ENCODE peak calls at places on chromosomes 7 and 10, in five cellular contexts. M is HEK293T, G is SK-N-SH, C is GM12878, E is HepG2. J is an unnamed sample.

GRCh38 chr10:100131571-100131970 is 49.9 kb upstream of the CPN1 start:
- DNase-seq in E (no peak), G (no peak), C (no peak), M (no peak), J (no peak)

GRCh38 chr7:138338361-138338760 is 121.7 kb upstream of the TRIM24 start:
- DNase-seq in G (peak), C (no peak), M (no peak), E (no peak), J (no peak)

GRCh38 chr7:135728136-135728669 is at the start of gene SLC13A4:
- DNase-seq in E (no peak), M (peak), C (no peak), G (no peak), J (peak)

GRCh38 chr10:209357-209756 is 74.1 kb downstream of the ZMYND11 start:
- DNase-seq in G (no peak), M (no peak), C (no peak), E (no peak), J (no peak)

GRCh38 chr10:110919971-110920881 is 822 bp downstream of the SHOC2 start:
- DNase-seq in C (peak), M (peak), G (peak), E (no peak), J (peak)

GRCh38 chr10:8392216-8392615 is 337.7 kb downstream of the GATA3 start:
- DNase-seq in E (no peak), M (no peak), G (no peak), C (no peak), J (no peak)

GRCh38 chr10:1551636-1552338 is 185.5 kb downstream of the ADARB2 start:
- DNase-seq in C (no peak), G (peak), M (no peak), E (no peak), J (no peak)

GRCh38 chr7:121020243-121020642 is 31.7 kb downstream of the CPED1 start:
- DNase-seq in M (no peak), C (no peak), E (no peak), G (no peak), J (no peak)

GRCh38 chr10:110267246-110267645 is 37.5 kb downstream of the SMNDC1 start:
- DNase-seq in E (no peak), M (no peak), C (no peak), G (no peak), J (no peak)

GRCh38 chr7:100158229-100159098 is at the start of gene TRAPPC14:
- DNase-seq in C (no peak), G (peak), E (peak), M (peak), J (peak)

GRCh38 chr7:33062023-33062781 is at the start of gene NT5C3A:
- DNase-seq in E (no peak), C (no peak), G (peak), M (peak), J (peak)

GRCh38 chr10:60913657-60914056 is 30.3 kb downstream of the RHOBTB1 start:
- DNase-seq in G (no peak), E (no peak), C (no peak), M (no peak), J (no peak)

GRCh38 chr7:128860158-128861073 is 2.2 kb upstream of the ATP6V1F start:
- DNase-seq in M (no peak), C (no peak), G (no peak), E (no peak), J (peak)

GRCh38 chr10:55098452-55098851 is 297.4 kb upstream of the PCDH15 start:
- DNase-seq in M (no peak), G (no peak), C (no peak), E (no peak), J (no peak)

GRCh38 chr7:50092579-50093411 is at the start of gene ZPBP:
- DNase-seq in G (peak), E (peak), C (peak), M (peak), J (peak)

GRCh38 chr10:114233432-114233831 is 5.6 kb upstream of the VWA2 start:
- DNase-seq in G (no peak), C (no peak), M (no peak), E (no peak), J (no peak)

GRCh38 chr7:127091620-127092019 is 161.1 kb downstream of the GRM8 start:
- DNase-seq in G (peak), E (no peak), C (no peak), M (no peak), J (no peak)

DNA sequence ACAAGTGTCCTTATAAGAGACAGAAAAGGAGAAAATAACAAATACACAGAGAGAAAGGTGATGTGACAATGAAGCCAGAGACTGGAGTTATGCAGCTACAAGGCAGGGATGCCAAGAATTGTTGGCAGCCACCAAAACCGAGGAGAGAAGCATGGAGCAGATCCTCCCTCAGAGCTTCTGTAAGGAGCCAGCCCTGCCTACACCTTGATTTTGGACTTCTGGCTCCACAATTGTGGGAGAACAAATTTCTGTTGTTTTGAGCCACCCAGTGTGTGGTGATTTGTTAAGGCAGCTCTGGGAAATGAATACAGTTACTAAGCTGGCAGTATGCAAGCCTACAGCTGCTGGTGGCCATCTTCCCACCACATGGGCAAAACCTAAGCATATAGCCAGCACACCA is 163.6 kb downstream of the GRM8 start:
- DNase-seq in C (no peak), M (no peak), E (no peak), G (no peak), J (no peak)
- TF ChIP-seq FOXM1 in C (no peak), M (no peak), E (no peak), G (no peak), J (no peak)

GRCh38 chr7:19488056-19488455 is 220.8 kb downstream of the POLR1F start:
- DNase-seq in M (no peak), G (no peak), C (no peak), E (no peak), J (no peak)

GRCh38 chr7:19489162-19489820 is 219.5 kb downstream of the POLR1F start:
- DNase-seq in G (no peak), C (no peak), E (no peak), M (no peak), J (no peak)

GRCh38 chr7:19491371-19491770 is 217.5 kb downstream of the POLR1F start:
- DNase-seq in G (no peak), E (no peak), C (no peak), M (no peak), J (no peak)

DNA sequence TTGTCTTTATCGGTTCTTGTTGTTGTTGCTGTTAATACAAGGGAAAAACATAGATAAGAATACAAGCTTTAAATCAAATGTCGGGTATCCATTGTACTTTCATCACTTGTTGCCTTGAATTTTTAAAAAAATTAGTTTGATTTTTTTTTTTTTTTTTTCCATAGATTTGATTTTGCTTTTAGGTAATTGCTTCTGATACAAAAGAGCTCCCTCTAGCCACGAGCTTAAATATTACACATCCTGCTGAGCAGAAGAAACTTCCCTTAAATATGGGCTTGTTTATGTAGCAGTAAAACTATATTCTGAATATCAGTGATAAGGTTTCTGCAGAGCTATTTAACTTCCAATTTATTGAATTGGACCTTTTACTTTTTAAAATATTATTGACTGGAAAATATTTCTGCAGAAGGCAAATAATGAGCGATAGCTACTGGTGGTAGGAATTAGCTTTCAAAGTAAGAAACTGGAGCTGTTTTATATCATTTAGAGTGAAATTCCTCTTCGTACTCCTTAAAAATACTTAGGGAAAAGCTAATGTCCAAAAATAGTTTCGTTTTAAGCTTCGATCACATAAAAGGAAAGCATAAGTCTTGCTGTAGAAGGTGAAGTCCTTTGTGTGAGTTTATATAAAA is 216.9 kb downstream of the POLR1F start:
- DNase-seq in E (no peak), G (peak), M (peak), C (no peak), J (peak)
- TF ChIP-seq FOXM1 in E (no peak), G (no peak), M (no peak), C (no peak), J (no peak)

DNA sequence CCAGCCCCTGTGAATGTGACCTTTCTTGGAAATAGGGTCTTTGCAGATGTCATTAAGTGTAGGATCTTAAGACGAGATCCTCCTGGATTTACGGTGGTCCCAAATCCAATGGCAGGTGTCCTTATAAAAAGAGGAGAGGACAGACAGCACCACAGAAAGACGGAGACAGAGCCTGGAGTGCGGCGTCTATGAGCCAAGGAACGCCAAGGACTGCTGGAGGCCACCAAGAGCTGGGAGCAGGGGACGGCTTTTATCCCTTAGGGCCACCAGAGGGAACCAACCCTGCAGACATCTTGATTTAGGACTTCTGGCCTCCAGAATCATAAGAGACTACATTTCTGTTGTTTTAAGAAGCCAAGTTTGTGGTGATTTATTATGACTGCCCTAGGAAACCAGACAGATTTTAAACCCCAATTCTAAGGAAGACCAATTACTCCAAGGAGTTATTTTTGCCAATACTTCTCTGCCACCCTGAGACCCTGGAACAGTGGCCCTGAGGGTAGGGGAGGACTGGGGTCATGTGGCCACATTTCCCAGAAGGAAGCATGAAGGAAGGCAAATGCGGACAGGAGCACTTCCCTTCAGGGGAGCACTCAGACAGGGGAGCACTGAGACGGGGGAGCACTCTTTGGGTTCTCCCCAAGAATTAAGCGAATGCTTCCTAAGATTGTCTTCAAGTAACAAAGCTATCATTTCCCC is 67.6 kb downstream of the CHST15 start:
- DNase-seq in G (peak), C (no peak), M (peak), E (peak), J (peak)
- TF ChIP-seq FOXM1 in G (no peak), C (no peak), M (no peak), E (no peak), J (no peak)

DNA sequence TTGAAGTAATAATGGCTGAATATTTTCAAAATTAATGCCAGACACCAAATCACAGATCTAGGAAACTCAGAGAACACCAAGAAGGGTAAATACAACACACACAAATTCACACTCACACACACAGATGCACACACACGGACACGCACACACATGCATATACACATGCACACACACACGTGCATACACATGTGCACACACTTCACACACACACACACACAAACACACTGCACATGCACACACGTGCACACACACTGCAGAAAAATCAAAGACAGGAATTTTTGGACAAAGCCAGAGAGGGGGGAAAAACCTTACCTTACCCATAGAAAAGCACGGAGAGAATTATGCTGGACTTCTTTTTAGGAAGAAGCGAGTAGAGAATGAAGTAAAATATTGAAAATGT is 547.4 kb downstream of the PTPRN2 start:
- DNase-seq in G (no peak), M (no peak), E (no peak), C (no peak), J (no peak)
- TF ChIP-seq FOXM1 in G (no peak), M (no peak), E (no peak), C (no peak), J (no peak)

GRCh38 chr10:78932084-78932386 is 136.7 kb upstream of the ZMIZ1 start:
- DNase-seq in C (no peak), G (no peak), M (no peak), E (no peak), J (no peak)

GRCh38 chr10:78934499-78934898 is 134.3 kb upstream of the ZMIZ1 start:
- DNase-seq in G (no peak), E (no peak), M (no peak), C (no peak), J (no peak)

GRCh38 chr10:78932861-78933260 is 135.9 kb upstream of the ZMIZ1 start:
- DNase-seq in C (no peak), M (no peak), E (no peak), G (no peak), J (no peak)

GRCh38 chr10:78933828-78934227 is 134.9 kb upstream of the ZMIZ1 start:
- DNase-seq in C (no peak), M (no peak), E (no peak), G (no peak), J (no peak)

DNA sequence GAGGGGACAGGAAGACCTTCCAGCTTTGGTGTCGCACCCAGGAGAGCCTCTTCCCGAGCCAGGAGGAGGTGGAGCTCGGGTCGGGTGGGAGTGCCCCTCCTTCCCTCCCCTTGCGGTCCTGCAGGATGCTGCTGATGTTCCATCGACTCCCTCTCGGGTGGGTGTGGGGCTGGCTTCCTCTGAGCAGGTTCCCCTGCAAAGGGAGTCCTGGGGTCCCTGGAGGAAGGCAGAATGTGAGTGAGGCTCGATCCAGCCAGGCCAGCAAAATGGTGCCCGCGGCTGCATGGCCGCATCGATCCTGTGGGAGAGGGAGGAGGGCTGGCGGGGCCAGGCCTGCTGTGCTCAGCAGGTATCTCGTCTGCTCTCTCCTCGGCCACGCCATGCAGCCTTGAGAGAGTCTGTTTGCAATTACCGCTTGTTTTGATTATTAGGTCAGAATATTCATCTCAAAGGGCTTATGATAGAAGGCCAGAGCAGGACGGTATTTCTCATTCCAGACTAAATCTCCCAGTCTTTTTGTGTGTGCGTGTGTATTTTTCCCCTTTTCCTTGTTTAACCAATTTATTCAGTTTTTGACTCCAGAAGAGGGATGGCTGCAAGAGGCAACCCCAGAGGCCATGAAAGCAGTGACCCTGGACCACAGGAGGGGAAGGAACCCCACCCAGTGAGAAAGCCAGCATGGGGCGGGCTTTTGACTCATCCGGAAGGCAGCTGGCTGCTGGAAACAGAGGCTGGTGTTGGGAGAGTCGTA is 137.3 kb upstream of the ZMIZ1 start:
- DNase-seq in C (no peak), M (peak), E (no peak), G (peak), J (no peak)
- TF ChIP-seq FOXM1 in C (no peak), M (no peak), E (no peak), G (no peak), J (no peak)

GRCh38 chr10:131641898-131642297 is 258.9 kb upstream of the PPP2R2D start:
- DNase-seq in C (no peak), E (no peak), G (no peak), M (no peak), J (no peak)
- TF ChIP-seq FOXM1 in C (no peak), E (no peak), G (no peak), M (no peak), J (no peak)

DNA sequence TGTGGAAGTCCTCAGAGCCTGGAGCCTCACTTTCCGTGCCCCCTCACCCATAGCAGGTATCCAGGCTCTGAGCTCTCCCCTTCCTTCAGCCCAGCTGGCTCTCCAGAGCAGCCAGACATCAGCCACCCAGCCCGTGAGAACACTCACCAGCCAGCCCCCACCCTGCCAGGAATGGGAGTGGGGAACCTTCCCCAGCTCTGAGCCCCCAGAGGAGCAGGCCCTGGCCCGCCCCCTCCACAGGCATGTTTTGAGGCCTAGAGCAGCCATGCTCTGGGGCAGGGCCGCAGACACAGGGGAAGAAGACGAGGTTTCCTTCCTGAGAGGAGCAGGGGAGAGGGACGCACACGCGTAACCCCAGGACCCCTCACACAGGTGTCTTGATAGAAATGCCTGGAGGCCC is 70.0 kb upstream of the COL13A1 start:
- DNase-seq in M (no peak), G (no peak), E (no peak), C (no peak), J (no peak)
- TF ChIP-seq FOXM1 in M (no peak), G (no peak), E (no peak), C (no peak), J (no peak)